ENCODE peak calls at places on chromosomes 2 and 18, in ten cellular contexts. Y is body of pancreas; V is fibroblast of pulmonary artery; I is A549; N is fibroblast of lung; T is CD8-positive, alpha-beta T cell; E is tibial artery; Z is breast epithelium; J is lower leg skin; C is adrenal gland. A is an unnamed sample.

GRCh38 chr18:12092398-12093229 is 1.0 kb upstream of the ANKRD62 start:
- DNase-seq in Y (peak; percentile 82), V (no peak), I (peak; percentile 41), N (no peak), T (no peak), E (no peak), Z (no peak), J (no peak), C (no peak), A (no peak)

GRCh38 chr18:56861244-56861643 is 210.1 kb downstream of the WDR7 start:
- DNase-seq in Y (no peak), V (no peak), I (no peak), N (no peak), T (no peak), E (no peak), Z (no peak), J (no peak), C (no peak), A (no peak)

GRCh38 chr18:43539862-43540261 is 262.6 kb upstream of the SYT4 start:
- DNase-seq in Y (no peak), V (no peak), I (no peak), N (no peak), T (no peak), E (no peak), Z (no peak), J (no peak), C (no peak), A (no peak)

GRCh38 chr18:78814766-78815165 is 164.9 kb upstream of the SALL3 start:
- DNase-seq in Y (no peak), V (no peak), I (no peak), N (no peak), T (no peak), E (no peak), Z (no peak), J (no peak), C (no peak), A (no peak)

GRCh38 chr2:136136921-136137320 is 19.0 kb upstream of the CXCR4 start:
- DNase-seq in Y (no peak), V (no peak), I (no peak), N (no peak), T (peak; percentile 58), E (no peak), Z (no peak), J (no peak), C (no peak), A (no peak)

GRCh38 chr2:19819097-19820065 is 82.4 kb downstream of the TTC32 start:
- DNase-seq in Y (no peak), V (peak; percentile 47), I (no peak), N (peak; percentile 32), T (no peak), E (no peak), Z (no peak), J (no peak), C (no peak), A (peak; percentile 59)

GRCh38 chr2:28647682-28648081 is 103.9 kb upstream of the PPP1CB start:
- DNase-seq in Y (no peak), V (no peak), I (no peak), N (no peak), T (no peak), E (no peak), Z (no peak), J (no peak), C (no peak), A (no peak)

GRCh38 chr2:154639997-154640396 is 58.5 kb upstream of the KCNJ3 start:
- DNase-seq in Y (no peak), V (no peak), I (no peak), N (no peak), T (no peak), E (no peak), Z (no peak), J (no peak), C (no peak), A (no peak)

GRCh38 chr2:219095406-219095940 is 34.8 kb upstream of the IHH start:
- DNase-seq in Y (no peak), V (no peak), I (no peak), N (no peak), T (no peak), E (no peak), Z (no peak), J (no peak), C (no peak), A (no peak)

GRCh38 chr2:219230201-219230540 is 565 bp downstream of the ANKZF1 start:
- DNase-seq in Y (peak; percentile 63), V (peak; percentile 50), I (no peak), N (peak; percentile 38), T (peak; percentile 42), E (no peak), Z (peak; percentile 49), J (no peak), C (peak; percentile 69), A (peak; percentile 53)

GRCh38 chr18:58495634-58496033 is 133.3 kb downstream of the ALPK2 start:
- DNase-seq in Y (no peak), V (no peak), I (no peak), N (no peak), T (no peak), E (no peak), Z (no peak), J (no peak), C (no peak), A (no peak)

GRCh38 chr2:149021271-149021719 is 17.2 kb upstream of the LYPD6B start:
- DNase-seq in Y (no peak), V (no peak), I (no peak), N (peak; percentile 25), T (no peak), E (no peak), Z (no peak), J (no peak), C (no peak), A (no peak)

GRCh38 chr2:172510582-172510981 is 45.3 kb upstream of the PDK1 start:
- DNase-seq in Y (no peak), V (no peak), I (no peak), N (no peak), T (no peak), E (no peak), Z (no peak), J (no peak), C (no peak), A (no peak)

GRCh38 chr2:172513524-172513900 is 42.4 kb upstream of the PDK1 start:
- DNase-seq in Y (no peak), V (no peak), I (no peak), N (no peak), T (no peak), E (no peak), Z (no peak), J (no peak), C (no peak), A (no peak)

GRCh38 chr2:172512810-172513523 is 42.9 kb upstream of the PDK1 start:
- DNase-seq in Y (no peak), V (no peak), I (no peak), N (no peak), T (no peak), E (no peak), Z (no peak), J (no peak), C (no peak), A (no peak)

GRCh38 chr2:172516299-172516698 is 39.6 kb upstream of the PDK1 start:
- DNase-seq in Y (no peak), V (peak; percentile 56), I (no peak), N (peak; percentile 81), T (no peak), E (no peak), Z (no peak), J (no peak), C (no peak), A (peak; percentile 31)

DNA sequence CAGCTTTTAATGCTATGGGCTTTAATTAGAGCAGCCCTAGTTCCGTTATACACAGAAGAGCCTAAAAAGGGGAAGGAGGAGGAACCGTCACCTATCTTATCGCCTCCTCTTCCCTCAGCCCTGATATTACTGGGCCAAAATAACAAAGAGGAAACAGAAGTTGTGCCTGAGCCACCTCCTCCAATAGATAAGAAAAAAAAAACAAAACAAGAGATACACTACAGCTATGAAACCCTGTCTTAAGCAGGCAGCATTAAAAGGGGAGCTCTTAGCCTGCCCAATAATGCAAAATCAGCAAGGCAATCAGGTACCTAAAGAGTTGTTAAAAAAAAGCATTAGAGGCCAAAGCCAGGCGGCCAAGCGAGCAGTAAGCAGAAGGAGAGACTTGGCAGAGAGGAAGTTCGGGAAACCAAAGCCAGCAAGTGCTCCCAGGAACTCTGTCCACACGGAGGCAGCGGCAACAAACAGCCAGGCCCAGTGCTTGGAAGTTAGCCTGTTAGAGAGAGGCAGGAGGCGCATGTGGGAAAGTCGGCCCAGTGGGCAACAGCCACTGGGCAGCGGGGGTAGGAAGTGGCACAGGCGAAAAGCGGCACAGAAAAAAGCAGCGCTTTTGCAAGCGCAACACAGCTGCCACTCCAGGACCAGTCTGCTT is 41.8 kb upstream of the PDK1 start:
- DNase-seq in Y (no peak), V (peak; percentile 5), I (no peak), N (no peak), T (no peak), E (no peak), Z (no peak), J (no peak), C (no peak), A (peak; percentile 8)
- H3K4me3 ChIP-seq in Y (no peak overlapping the region), V (no peak overlapping the region), I (no peak overlapping the region), N (no peak overlapping the region), T (no peak overlapping the region), E (no peak overlapping the region), Z (no peak overlapping the region), J (no peak overlapping the region), C (no peak overlapping the region), A (no peak overlapping the region)

DNA sequence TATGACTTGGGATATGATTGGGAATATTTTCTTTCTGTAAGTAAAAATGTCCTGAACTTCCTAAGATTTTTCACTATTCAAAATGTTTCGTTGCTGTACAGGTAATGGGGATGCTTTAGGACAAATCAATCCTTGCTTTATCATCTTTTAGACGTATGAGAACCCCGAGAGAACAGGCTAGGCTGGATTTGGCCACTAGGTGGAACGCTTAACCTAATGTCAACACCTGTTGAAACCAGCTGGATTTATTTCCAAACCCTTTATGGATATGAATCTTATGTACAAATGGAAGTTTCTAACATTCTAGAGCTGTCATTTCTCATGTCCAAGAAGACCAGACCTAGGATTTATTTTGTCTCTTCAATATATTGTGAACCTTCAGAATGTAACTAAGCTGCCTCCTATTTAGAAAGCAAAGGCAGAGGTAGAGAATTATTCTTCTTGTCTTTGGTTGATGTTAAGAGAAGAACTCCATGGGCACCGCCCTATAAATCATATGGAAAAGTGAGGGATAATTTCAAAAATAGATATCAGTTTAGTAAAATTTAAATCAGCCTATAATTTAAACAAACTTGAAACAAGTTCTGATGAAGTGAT is 96.7 kb downstream of the PMAIP1 start:
- DNase-seq in Y (peak; percentile 26), V (peak; percentile 68), I (peak; percentile 33), N (peak; percentile 71), T (no peak), E (no peak), Z (no peak), J (no peak), C (peak; percentile 29), A (peak; percentile 75)
- TF ChIP-seq CTCF in Y (peak; percentile 35), V (peak; percentile 83), I (peak; percentile 73), N (peak; percentile 89), T (peak; percentile 39), E (peak; percentile 6), Z (peak; percentile 48), J (no peak), C (peak; percentile 27), A (peak; percentile 80)

GRCh38 chr2:224158831-224159230 is 119.7 kb upstream of the SERPINE2 start:
- DNase-seq in Y (no peak), V (no peak), I (no peak), N (no peak), T (no peak), E (no peak), Z (no peak), J (no peak), C (no peak), A (no peak)
- H3K4me3 ChIP-seq in Y (no peak overlapping the region), V (no peak overlapping the region), I (no peak overlapping the region), N (no peak overlapping the region), T (no peak overlapping the region), E (no peak overlapping the region), Z (no peak overlapping the region), J (no peak overlapping the region), C (no peak overlapping the region), A (no peak overlapping the region)

GRCh38 chr2:63047534-63048281 is 2.9 kb upstream of the OTX1 start:
- DNase-seq in Y (no peak), V (no peak), I (no peak), N (no peak), T (no peak), E (no peak), Z (no peak), J (no peak), C (no peak), A (no peak)
- TF ChIP-seq CTCF in Y (no peak), V (no peak), I (no peak), N (no peak), T (no peak), E (no peak), Z (no peak), J (no peak), C (no peak), A (no peak)